ENCODE peak calls at places on chromosomes 13 and 19, in five cellular contexts. One of them, this sample, is unnamed.

GRCh38 chr19:33290956-33291622 is 11.2 kb downstream of the CEBPA start:
- DNase-seq in NCI-H1417: no peak
- DNase-seq in bronchial epithelial cell: peak
- DNase-seq in brain pericyte: no peak
- DNase-seq in stimulated activated CD8-positive, alpha-beta memory T cell treated with anti-CD3 and anti-CD28 coated beads, Interleukin-2, amount 100 ng/mL, for 1 hour: no peak
- DNase-seq in this sample: no peak

GRCh38 chr19:35240322-35240721 is 8.5 kb upstream of the LSR start:
- DNase-seq in NCI-H1417: no peak
- DNase-seq in bronchial epithelial cell: no peak
- DNase-seq in brain pericyte: no peak
- DNase-seq in stimulated activated CD8-positive, alpha-beta memory T cell treated with anti-CD3 and anti-CD28 coated beads, Interleukin-2, amount 100 ng/mL, for 1 hour: no peak
- DNase-seq in this sample: no peak

GRCh38 chr19:47135156-47135555 is 4.5 kb downstream of the SAE1 start:
- DNase-seq in NCI-H1417: no peak
- DNase-seq in bronchial epithelial cell: no peak
- DNase-seq in brain pericyte: no peak
- DNase-seq in stimulated activated CD8-positive, alpha-beta memory T cell treated with anti-CD3 and anti-CD28 coated beads, Interleukin-2, amount 100 ng/mL, for 1 hour: no peak
- DNase-seq in this sample: no peak

GRCh38 chr19:8561071-8561764 is 16.0 kb downstream of the MYO1F start:
- DNase-seq in NCI-H1417: no peak
- DNase-seq in bronchial epithelial cell: no peak
- DNase-seq in brain pericyte: no peak
- DNase-seq in stimulated activated CD8-positive, alpha-beta memory T cell treated with anti-CD3 and anti-CD28 coated beads, Interleukin-2, amount 100 ng/mL, for 1 hour: no peak
- DNase-seq in this sample: no peak

GRCh38 chr19:52935434-52935833 is 12.2 kb upstream of the ZNF888 start:
- DNase-seq in NCI-H1417: no peak
- DNase-seq in bronchial epithelial cell: peak
- DNase-seq in brain pericyte: no peak
- DNase-seq in stimulated activated CD8-positive, alpha-beta memory T cell treated with anti-CD3 and anti-CD28 coated beads, Interleukin-2, amount 100 ng/mL, for 1 hour: no peak
- DNase-seq in this sample: no peak

GRCh38 chr19:29086182-29086581 is 126.8 kb downstream of the UQCRFS1 start:
- DNase-seq in NCI-H1417: no peak
- DNase-seq in bronchial epithelial cell: no peak
- DNase-seq in brain pericyte: no peak
- DNase-seq in stimulated activated CD8-positive, alpha-beta memory T cell treated with anti-CD3 and anti-CD28 coated beads, Interleukin-2, amount 100 ng/mL, for 1 hour: no peak
- DNase-seq in this sample: no peak

GRCh38 chr13:105037064-105037463 is 1498.4 kb downstream of the EFNB2 start:
- DNase-seq in NCI-H1417: peak
- DNase-seq in bronchial epithelial cell: peak
- DNase-seq in brain pericyte: no peak
- DNase-seq in stimulated activated CD8-positive, alpha-beta memory T cell treated with anti-CD3 and anti-CD28 coated beads, Interleukin-2, amount 100 ng/mL, for 1 hour: no peak
- DNase-seq in this sample: no peak

GRCh38 chr19:21432590-21432989 is 35.7 kb downstream of the ZNF493 start:
- DNase-seq in NCI-H1417: no peak
- DNase-seq in bronchial epithelial cell: peak
- DNase-seq in brain pericyte: no peak
- DNase-seq in stimulated activated CD8-positive, alpha-beta memory T cell treated with anti-CD3 and anti-CD28 coated beads, Interleukin-2, amount 100 ng/mL, for 1 hour: no peak
- DNase-seq in this sample: no peak

GRCh38 chr13:30000373-30000770 is 150.0 kb upstream of the UBL3 start:
- DNase-seq in NCI-H1417: no peak
- DNase-seq in bronchial epithelial cell: no peak
- DNase-seq in brain pericyte: no peak
- DNase-seq in stimulated activated CD8-positive, alpha-beta memory T cell treated with anti-CD3 and anti-CD28 coated beads, Interleukin-2, amount 100 ng/mL, for 1 hour: no peak
- DNase-seq in this sample: no peak

This sample was measured in GM18507.